ENCODE peak calls at places on chromosome 2, in five cellular contexts. One of them, this sample, is unnamed.

GRCh38 chr2:12506846-12507245 is 209.9 kb upstream of the TRIB2 start:
- DNase-seq in NCI-H1436: no peak
- DNase-seq in fibroblast of lung: no peak
- DNase-seq in heart right ventricle: no peak
- DNase-seq in amniotic stem cell: no peak
- DNase-seq in this sample: no peak

GRCh38 chr2:65130440-65131175 is 702 bp upstream of the RAB1A start:
- DNase-seq in NCI-H1436: peak
- DNase-seq in fibroblast of lung: no peak
- DNase-seq in heart right ventricle: no peak
- DNase-seq in amniotic stem cell: no peak
- DNase-seq in this sample: no peak

GRCh38 chr2:6968319-6969100 is 51.3 kb downstream of the RNF144A start:
- DNase-seq in NCI-H1436: no peak
- DNase-seq in fibroblast of lung: no peak
- DNase-seq in heart right ventricle: peak
- DNase-seq in amniotic stem cell: no peak
- DNase-seq in this sample: no peak

GRCh38 chr2:241499146-241499965 is 9.0 kb downstream of the STK25 start:
- DNase-seq in NCI-H1436: no peak
- DNase-seq in fibroblast of lung: no peak
- DNase-seq in heart right ventricle: no peak
- DNase-seq in amniotic stem cell: no peak
- DNase-seq in this sample: no peak

GRCh38 chr2:190717764-190718651 is 69.1 kb downstream of the NAB1 start:
- DNase-seq in NCI-H1436: no peak
- DNase-seq in fibroblast of lung: no peak
- DNase-seq in heart right ventricle: no peak
- DNase-seq in amniotic stem cell: no peak
- DNase-seq in this sample: no peak

GRCh38 chr2:118016911-118017310 is 3.0 kb upstream of the CCDC93 start:
- DNase-seq in NCI-H1436: no peak
- DNase-seq in fibroblast of lung: no peak
- DNase-seq in heart right ventricle: no peak
- DNase-seq in amniotic stem cell: no peak
- DNase-seq in this sample: no peak

GRCh38 chr2:117859924-117860647 is 45.6 kb downstream of the DDX18 start:
- DNase-seq in NCI-H1436: no peak
- DNase-seq in fibroblast of lung: no peak
- DNase-seq in heart right ventricle: no peak
- DNase-seq in amniotic stem cell: no peak
- DNase-seq in this sample: no peak

GRCh38 chr2:33482518-33482917 is 6.1 kb downstream of the RASGRP3 start:
- DNase-seq in NCI-H1436: no peak
- DNase-seq in fibroblast of lung: no peak
- DNase-seq in heart right ventricle: no peak
- DNase-seq in amniotic stem cell: no peak
- DNase-seq in this sample: no peak

GRCh38 chr2:71614976-71615768 is 161.8 kb downstream of the DYSF start:
- DNase-seq in NCI-H1436: no peak
- DNase-seq in fibroblast of lung: peak
- DNase-seq in heart right ventricle: peak
- DNase-seq in amniotic stem cell: no peak
- DNase-seq in this sample: no peak

GRCh38 chr2:218959141-218959731 is at the start of gene CDK5R2:
- DNase-seq in NCI-H1436: peak
- DNase-seq in fibroblast of lung: peak
- DNase-seq in heart right ventricle: peak
- DNase-seq in amniotic stem cell: peak
- DNase-seq in this sample: no peak

GRCh38 chr2:102278720-102279390 is 32.5 kb upstream of the IL1RL1 start:
- DNase-seq in NCI-H1436: no peak
- DNase-seq in fibroblast of lung: peak
- DNase-seq in heart right ventricle: no peak
- DNase-seq in amniotic stem cell: no peak
- DNase-seq in this sample: no peak

GRCh38 chr2:219073413-219074129 is 12.8 kb upstream of the IHH start:
- DNase-seq in NCI-H1436: peak
- DNase-seq in fibroblast of lung: peak
- DNase-seq in heart right ventricle: no peak
- DNase-seq in amniotic stem cell: no peak
- DNase-seq in this sample: no peak

GRCh38 chr2:237967463-237967871 is 653 bp downstream of the UBE2F start:
- DNase-seq in NCI-H1436: no peak
- DNase-seq in fibroblast of lung: no peak
- DNase-seq in heart right ventricle: no peak
- DNase-seq in amniotic stem cell: no peak
- DNase-seq in this sample: no peak

GRCh38 chr2:32719933-32720716 is 92.3 kb downstream of the TTC27 start:
- DNase-seq in NCI-H1436: no peak
- DNase-seq in fibroblast of lung: no peak
- DNase-seq in heart right ventricle: peak
- DNase-seq in amniotic stem cell: no peak
- DNase-seq in this sample: no peak

GRCh38 chr2:109255594-109255993 is 126.6 kb downstream of the SH3RF3 start:
- DNase-seq in NCI-H1436: no peak
- DNase-seq in fibroblast of lung: no peak
- DNase-seq in heart right ventricle: no peak
- DNase-seq in amniotic stem cell: no peak
- DNase-seq in this sample: no peak

GRCh38 chr2:236785611-236786057 is 216.0 kb downstream of the ACKR3 start:
- DNase-seq in NCI-H1436: no peak
- DNase-seq in fibroblast of lung: no peak
- DNase-seq in heart right ventricle: no peak
- DNase-seq in amniotic stem cell: no peak
- DNase-seq in this sample: no peak